ENCODE peak calls at places on chromosomes 13 and 19, in six cellular contexts. M is fibroblast of lung, Q is transverse colon, L is neuronal stem cell, G is endodermal cell, Z is A549. H is an unnamed sample. For H3K4me1, the result is how much of the 10 kb centered on the place peaks cover.

GRCh38 chr13:103812558-103812957 is 746.3 kb upstream of the SLC10A2 start:
- DNase-seq in M (no peak), Q (no peak), L (no peak), G (no peak), Z (no peak), H (no peak)

GRCh38 chr13:109140054-109140776 is 510.8 kb downstream of the MYO16 start:
- DNase-seq in M (no peak), Q (no peak), L (no peak), G (no peak), Z (no peak), H (no peak)

GRCh38 chr13:46751811-46752635 is 44.9 kb downstream of the ESD start:
- DNase-seq in M (no peak), Q (no peak), L (no peak), G (no peak), Z (no peak), H (no peak)

GRCh38 chr13:80010286-80010831 is 330.6 kb downstream of the SPRY2 start:
- DNase-seq in M (no peak), Q (no peak), L (no peak), G (no peak), Z (no peak), H (no peak)

GRCh38 chr13:30413842-30414241 is 8.5 kb upstream of the UBE2L5 start:
- DNase-seq in M (no peak), Q (no peak), L (no peak), G (no peak), Z (no peak), H (no peak)

GRCh38 chr19:3699071-3699740 is 1.1 kb downstream of the PIP5K1C start:
- DNase-seq in M (peak), Q (peak), L (no peak), G (peak), Z (no peak), H (peak)

GRCh38 chr13:32838985-32839384 is 177.2 kb upstream of the KL start:
- DNase-seq in M (peak), Q (no peak), L (no peak), G (peak), Z (no peak), H (peak)

GRCh38 chr13:95552539-95553270 is at the start of gene CLDN10:
- DNase-seq in M (no peak), Q (no peak), L (peak), G (peak), Z (no peak), H (no peak)

GRCh38 chr13:84439108-84439507 is 556.8 kb upstream of the SLITRK1 start:
- DNase-seq in M (peak), Q (no peak), L (no peak), G (no peak), Z (no peak), H (peak)

GRCh38 chr19:32318884-32319520 is 26.4 kb upstream of the ZNF507 start:
- DNase-seq in M (no peak), Q (no peak), L (peak), G (peak), Z (peak), H (no peak)

GRCh38 chr13:30898721-30899188 is 7.3 kb upstream of the MEDAG start:
- DNase-seq in M (peak), Q (no peak), L (no peak), G (no peak), Z (no peak), H (peak)

GRCh38 chr13:110716235-110716505 is 2.7 kb downstream of the ING1 start:
- DNase-seq in M (peak), Q (peak), L (no peak), G (no peak), Z (no peak), H (peak)

GRCh38 chr13:68872338-68872737 is 1235.3 kb upstream of the ATXN8OS start:
- DNase-seq in M (no peak), Q (no peak), L (no peak), G (no peak), Z (no peak), H (no peak)

GRCh38 chr13:19597523-19597922 is 35.9 kb upstream of the MPHOSPH8 start:
- DNase-seq in M (peak), Q (no peak), L (no peak), G (no peak), Z (no peak), H (peak)

GRCh38 chr13:24662195-24663088 is 17.8 kb upstream of the ATP12A start:
- DNase-seq in M (no peak), Q (peak), L (no peak), G (no peak), Z (no peak), H (no peak)

GRCh38 chr13:110775576-110775975 is 62.1 kb downstream of the ING1 start:
- DNase-seq in M (no peak), Q (no peak), L (no peak), G (no peak), Z (no peak), H (no peak)

GRCh38 chr13:71464673-71465072 is 402.3 kb downstream of the DACH1 start:
- DNase-seq in M (peak), Q (no peak), L (no peak), G (no peak), Z (no peak), H (no peak)

GRCh38 chr19:48006762-48007161 is 12.3 kb downstream of the ELSPBP1 start:
- DNase-seq in M (no peak), Q (no peak), L (no peak), G (peak), Z (peak), H (no peak)

GRCh38 chr19:12800873-12801465 is 631 bp downstream of the PRDX2 start:
- DNase-seq in M (no peak), Q (no peak), L (no peak), G (peak), Z (no peak), H (peak)

GRCh38 chr13:99992912-99993311 is 11.3 kb downstream of the ZIC2 start:
- DNase-seq in M (no peak), Q (no peak), L (peak), G (no peak), Z (no peak), H (no peak)

GRCh38 chr13:99421271-99421670 is 80.0 kb upstream of the TM9SF2 start:
- DNase-seq in M (no peak), Q (peak), L (no peak), G (no peak), Z (no peak), H (no peak)

GRCh38 chr13:70623260-70623659 is 515.0 kb upstream of the KLHL1 start:
- DNase-seq in M (peak), Q (no peak), L (no peak), G (no peak), Z (no peak), H (peak)

GRCh38 chr13:94479559-94480095 is at the start of gene DCT:
- DNase-seq in M (no peak), Q (no peak), L (peak), G (no peak), Z (no peak), H (no peak)

GRCh38 chr19:43934055-43934984 is 762 bp downstream of the ZNF45 start:
- DNase-seq in M (no peak), Q (no peak), L (no peak), G (no peak), Z (peak), H (peak)

GRCh38 chr19:38922482-38922881 is 8.1 kb downstream of the SARS2 start:
- DNase-seq in M (no peak), Q (no peak), L (no peak), G (no peak), Z (no peak), H (no peak)

GRCh38 chr19:47618771-47619170 is 9.8 kb downstream of the BICRA start:
- DNase-seq in M (peak), Q (peak), L (no peak), G (no peak), Z (no peak), H (no peak)

GRCh38 chr13:68851026-68851425 is 1256.6 kb upstream of the ATXN8OS start:
- DNase-seq in M (no peak), Q (no peak), L (no peak), G (no peak), Z (no peak), H (no peak)

GRCh38 chr19:17576758-17577532 is 21.5 kb downstream of the COLGALT1 start:
- DNase-seq in M (peak), Q (peak), L (peak), G (peak), Z (peak), H (peak)

GRCh38 chr13:96248103-96248502 is 158.2 kb downstream of the HS6ST3 start:
- DNase-seq in M (no peak), Q (no peak), L (no peak), G (no peak), Z (no peak), H (no peak)

GRCh38 chr13:90008707-90009149 is 1338.8 kb upstream of the MIR17HG start:
- DNase-seq in M (no peak), Q (no peak), L (no peak), G (peak), Z (no peak), H (no peak)

GRCh38 chr19:29603308-29603707 is 2.8 kb upstream of the POP4 start:
- DNase-seq in M (no peak), Q (no peak), L (no peak), G (peak), Z (no peak), H (no peak)
- H3K4me3 ChIP-seq in M (no peak), Q (no peak), L (no peak), G (no peak), Z (no peak), H (no peak)

GRCh38 chr19:1069009-1069779 is 2.2 kb downstream of the ARHGAP45 start:
- DNase-seq in M (no peak), Q (peak), L (no peak), G (no peak), Z (no peak), H (no peak)

GRCh38 chr19:1066251-1066747 is 668 bp upstream of the ARHGAP45 start:
- DNase-seq in M (no peak), Q (no peak), L (no peak), G (peak), Z (no peak), H (no peak)

GRCh38 chr19:1068111-1069001 is 1.4 kb downstream of the ARHGAP45 start:
- DNase-seq in M (no peak), Q (peak), L (no peak), G (no peak), Z (no peak), H (no peak)

GRCh38 chr19:1066748-1067340 is at the start of gene ARHGAP45:
- DNase-seq in M (no peak), Q (peak), L (no peak), G (peak), Z (no peak), H (peak)

DNA sequence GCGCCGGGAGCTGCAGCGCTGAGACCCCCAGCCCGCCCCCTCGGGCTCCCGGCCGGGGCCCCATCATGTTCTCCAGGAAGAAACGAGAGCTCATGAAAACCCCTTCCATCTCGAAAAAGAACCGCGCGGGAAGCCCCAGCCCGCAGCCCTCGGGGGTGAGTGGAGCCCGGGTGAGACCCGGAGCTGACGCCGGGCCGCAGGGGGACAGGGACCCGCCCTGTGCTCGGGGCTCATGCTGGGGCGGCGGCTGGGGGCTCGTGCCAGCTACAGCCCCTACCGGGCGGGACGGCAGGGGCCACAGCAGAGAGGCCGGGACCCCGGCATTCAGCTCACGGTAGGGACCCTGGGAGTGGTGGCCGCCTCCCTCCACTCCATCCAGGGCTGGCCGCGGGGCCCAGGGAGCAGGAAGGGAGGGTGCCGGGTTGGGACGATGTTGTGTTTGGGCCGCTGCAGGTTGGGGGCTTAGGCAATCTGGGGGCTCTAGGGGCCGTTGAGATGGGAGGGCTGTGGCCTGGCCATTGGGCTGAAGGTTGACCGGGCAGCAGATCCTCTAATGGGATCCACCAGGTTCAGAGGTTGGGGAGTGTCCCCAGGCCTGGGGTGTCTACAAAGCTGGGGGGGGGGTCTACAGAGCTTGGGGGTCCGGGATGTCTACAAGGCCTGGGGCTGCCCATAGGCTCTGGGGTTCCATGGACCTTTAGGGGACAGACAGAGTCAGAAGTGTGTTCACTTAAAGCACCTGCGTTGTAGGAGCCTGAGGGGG is 555 bp downstream of the ARHGAP45 start:
- DNase-seq in M (no peak), Q (peak), L (no peak), G (no peak), Z (no peak), H (no peak)
- H3K4me1 ChIP-seq in M (under half), Q (half or more), L (under half), G (under half), Z (under half), H (under half)

DNA sequence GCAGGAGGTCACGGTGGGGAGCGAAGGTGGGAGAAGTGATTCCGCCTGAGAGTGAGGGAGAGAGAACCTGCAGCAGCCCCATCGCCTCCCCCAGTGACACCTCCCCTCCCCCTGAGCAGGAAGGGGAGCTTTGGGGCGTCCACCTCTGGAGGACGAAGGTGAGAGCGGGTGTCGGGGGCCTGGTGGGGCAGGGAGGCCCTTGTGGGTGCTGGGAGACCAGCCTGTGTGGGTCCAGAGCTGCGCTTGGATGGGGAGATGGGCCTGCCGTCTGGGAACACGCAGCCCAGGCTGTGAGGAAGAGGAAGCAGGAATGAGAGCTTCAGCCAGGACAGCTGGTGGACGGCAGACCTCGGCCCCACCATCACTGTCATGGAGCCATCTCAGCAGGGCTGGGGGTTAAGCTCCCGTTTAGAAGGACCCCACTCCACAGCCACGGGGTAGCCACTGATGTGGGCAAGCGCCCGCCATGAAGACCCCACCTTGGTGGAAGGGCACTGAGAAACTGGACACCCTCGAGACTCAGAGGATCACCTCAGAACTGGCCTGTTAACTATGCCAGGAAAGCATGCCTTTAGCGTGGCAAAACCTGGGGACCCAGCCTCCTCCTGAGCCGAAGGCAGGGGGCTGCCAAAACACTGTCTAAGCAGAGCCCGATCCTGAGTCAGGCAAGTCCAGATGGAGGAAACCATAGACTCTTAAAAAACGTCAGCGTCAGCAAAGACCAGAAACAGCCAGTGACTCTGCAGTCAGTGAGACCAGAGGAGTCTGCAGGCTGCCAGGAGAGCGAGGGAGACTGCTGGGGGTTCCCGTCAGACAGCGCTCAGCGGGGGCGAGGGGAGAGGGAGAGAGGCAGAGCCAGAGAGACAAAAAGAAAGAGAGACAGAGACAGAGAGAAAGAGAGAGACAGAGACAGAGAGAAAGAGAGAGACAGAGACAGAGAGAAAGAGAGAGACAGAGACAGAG is 6.4 kb upstream of the PROZ start:
- DNase-seq in M (peak), Q (no peak), L (no peak), G (peak), Z (no peak), H (peak)
- H3K4me3 ChIP-seq in M (peak), Q (no peak), L (no peak), G (no peak), Z (no peak), H (peak)

GRCh38 chr19:10339977-10340376 is 553 bp upstream of the ICAM3 start:
- DNase-seq in M (no peak), Q (no peak), L (no peak), G (no peak), Z (no peak), H (no peak)
- H3K4me1 ChIP-seq in M (under half), Q (under half), L (under half), G (under half), Z (under half), H (under half)

GRCh38 chr19:18798384-18799352 is 7.6 kb upstream of the COMP start:
- DNase-seq in M (no peak), Q (peak), L (no peak), G (peak), Z (no peak), H (no peak)
- H3K4me3 ChIP-seq in M (no peak), Q (no peak), L (no peak), G (no peak), Z (no peak), H (no peak)

GRCh38 chr13:43356566-43356965 is 333.2 kb downstream of the DNAJC15 start:
- DNase-seq in M (no peak), Q (no peak), L (no peak), G (no peak), Z (no peak), H (no peak)
- H3K4me1 ChIP-seq in M (under half), Q (under half), L (under half), G (under half), Z (under half), H (under half)

DNA sequence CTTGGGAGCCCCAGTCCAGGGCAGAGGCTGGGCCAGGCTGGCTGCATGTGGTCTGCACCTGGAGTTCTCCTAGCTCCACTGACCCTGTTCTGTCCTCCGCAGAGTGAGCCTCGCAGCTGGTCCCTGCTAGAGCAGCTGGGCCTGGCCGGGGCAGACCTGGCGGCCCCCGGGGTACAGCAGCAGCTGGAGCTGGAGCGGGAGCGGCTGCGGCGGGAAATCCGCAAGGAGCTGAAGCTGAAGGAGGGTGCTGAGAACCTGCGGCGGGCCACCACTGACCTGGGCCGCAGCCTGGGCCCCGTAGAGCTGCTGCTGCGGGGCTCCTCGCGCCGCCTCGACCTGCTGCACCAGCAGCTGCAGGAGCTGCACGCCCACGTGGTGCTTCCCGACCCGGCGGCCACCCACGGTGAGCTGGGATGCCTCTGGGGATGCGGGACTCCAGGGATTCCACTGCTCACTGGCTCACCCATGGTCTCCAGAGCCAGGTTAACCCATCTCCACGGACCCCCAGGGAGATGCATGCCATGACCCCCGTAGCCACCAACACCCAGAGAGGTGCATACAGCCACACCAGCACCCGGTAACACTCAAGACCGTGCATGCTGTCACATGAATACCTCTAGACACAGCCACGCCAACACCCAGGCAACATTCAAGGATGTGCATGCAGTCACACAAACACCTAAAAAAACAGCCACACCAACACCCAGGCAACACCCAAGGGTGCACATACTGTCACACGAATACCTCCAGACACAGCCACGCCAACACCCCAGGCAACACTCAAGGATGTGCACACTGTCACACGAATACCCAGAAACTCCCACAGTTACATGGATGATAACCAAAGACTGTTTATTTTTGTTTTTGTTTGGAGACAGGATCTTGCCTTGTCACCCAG is 8.2 kb downstream of the PKN1 start:
- DNase-seq in M (no peak), Q (no peak), L (no peak), G (no peak), Z (no peak), H (no peak)
- H3K4me3 ChIP-seq in M (no peak), Q (no peak), L (no peak), G (no peak), Z (no peak), H (no peak)

DNA sequence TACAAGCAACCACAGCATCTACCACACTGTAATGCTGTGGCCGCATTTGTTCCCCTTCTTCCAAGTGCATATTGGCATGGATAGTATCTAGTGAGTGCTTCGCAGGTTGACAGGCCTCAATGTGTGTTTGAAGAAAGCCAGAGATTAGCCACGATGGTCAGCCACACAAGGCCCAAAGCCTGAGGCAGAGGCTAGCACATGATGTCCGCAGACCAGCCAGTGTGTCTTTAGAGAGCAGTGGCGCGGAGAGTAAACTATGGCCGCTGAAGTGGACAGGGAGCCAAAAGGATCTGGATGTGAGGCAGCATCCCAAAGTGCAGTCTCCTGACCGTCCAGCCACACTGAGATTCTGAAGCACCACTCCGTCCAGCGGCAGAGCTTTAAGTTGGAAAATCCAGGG is 36.0 kb downstream of the BRD4 start:
- DNase-seq in M (no peak), Q (no peak), L (no peak), G (no peak), Z (no peak), H (no peak)
- H3K4me1 ChIP-seq in M (half or more), Q (half or more), L (under half), G (under half), Z (half or more), H (half or more)

GRCh38 chr13:53343345-53343744 is 314.7 kb downstream of the OLFM4 start:
- DNase-seq in M (no peak), Q (no peak), L (peak), G (peak), Z (no peak), H (no peak)
- H3K4me3 ChIP-seq in M (no peak), Q (no peak), L (no peak), G (peak), Z (no peak), H (no peak)

GRCh38 chr13:49303533-49304252 is 56.0 kb downstream of the CDADC1 start:
- DNase-seq in M (no peak), Q (no peak), L (no peak), G (no peak), Z (no peak), H (no peak)

GRCh38 chr13:49304763-49305695 is 57.3 kb downstream of the CDADC1 start:
- DNase-seq in M (no peak), Q (no peak), L (no peak), G (no peak), Z (no peak), H (no peak)

GRCh38 chr13:49304356-49304755 is 56.6 kb downstream of the CDADC1 start:
- DNase-seq in M (no peak), Q (no peak), L (no peak), G (no peak), Z (no peak), H (no peak)

GRCh38 chr13:49307365-49307764 is 59.6 kb downstream of the CDADC1 start:
- DNase-seq in M (no peak), Q (no peak), L (no peak), G (no peak), Z (no peak), H (no peak)

GRCh38 chr13:49305824-49306425 is 58.2 kb downstream of the CDADC1 start:
- DNase-seq in M (no peak), Q (no peak), L (no peak), G (no peak), Z (no peak), H (no peak)
- H3K4me1 ChIP-seq in M (under half), Q (under half), L (under half), G (under half), Z (under half), H (half or more)

H was measured in adipocyte.